ENCODE peak calls at places on chromosomes 3 and 15, in nine cellular contexts. One of them, this sample, is unnamed.

GRCh38 chr3:53478921-53479664 is 15.3 kb upstream of the CACNA1D start:
- DNase-seq in T-helper 2 cell: no peak
- DNase-seq in activated T-helper 9 cell treated with anti-CD3 and anti-CD28 coated beads, Interleukin-2, amount 50 U/mL, for 16 hours: no peak
- DNase-seq in NCI-H345: no peak
- DNase-seq in HFFc6: no peak
- DNase-seq in GM23248: no peak
- DNase-seq in ecto neural progenitor cell: no peak
- DNase-seq in AG08396: no peak
- DNase-seq in stimulated activated CD4-positive, alpha-beta T cell treated with anti-CD3 and anti-CD28 coated beads, Interleukin-2, amount 100 ng/mL, for 48 hours: no peak
- DNase-seq in this sample: no peak

GRCh38 chr3:177195242-177195940 is 1.9 kb downstream of the TBL1XR1 start:
- DNase-seq in T-helper 2 cell: no peak
- DNase-seq in NCI-H345: no peak
- DNase-seq in ecto neural progenitor cell: no peak
- DNase-seq in stimulated activated CD4-positive, alpha-beta T cell treated with anti-CD3 and anti-CD28 coated beads, Interleukin-2, amount 100 ng/mL, for 48 hours: no peak
- DNase-seq in AG08396: no peak
- DNase-seq in activated T-helper 9 cell treated with anti-CD3 and anti-CD28 coated beads, Interleukin-2, amount 50 U/mL, for 16 hours: no peak
- DNase-seq in GM23248: peak
- DNase-seq in HFFc6: no peak
- DNase-seq in this sample: peak

GRCh38 chr15:38843736-38844590 is 279.3 kb upstream of the RASGRP1 start:
- DNase-seq in HFFc6: peak
- DNase-seq in GM23248: peak
- DNase-seq in ecto neural progenitor cell: no peak
- DNase-seq in T-helper 2 cell: no peak
- DNase-seq in activated T-helper 9 cell treated with anti-CD3 and anti-CD28 coated beads, Interleukin-2, amount 50 U/mL, for 16 hours: no peak
- DNase-seq in NCI-H345: no peak
- DNase-seq in AG08396: peak
- DNase-seq in stimulated activated CD4-positive, alpha-beta T cell treated with anti-CD3 and anti-CD28 coated beads, Interleukin-2, amount 100 ng/mL, for 48 hours: no peak
- DNase-seq in this sample: no peak

GRCh38 chr15:85624241-85624855 is 170.4 kb downstream of the KLHL25 start:
- DNase-seq in activated T-helper 9 cell treated with anti-CD3 and anti-CD28 coated beads, Interleukin-2, amount 50 U/mL, for 16 hours: no peak
- DNase-seq in HFFc6: no peak
- DNase-seq in stimulated activated CD4-positive, alpha-beta T cell treated with anti-CD3 and anti-CD28 coated beads, Interleukin-2, amount 100 ng/mL, for 48 hours: no peak
- DNase-seq in GM23248: peak
- DNase-seq in NCI-H345: no peak
- DNase-seq in ecto neural progenitor cell: no peak
- DNase-seq in AG08396: no peak
- DNase-seq in T-helper 2 cell: no peak
- DNase-seq in this sample: no peak

GRCh38 chr3:16474304-16474703 is 39.2 kb downstream of the RFTN1 start:
- DNase-seq in ecto neural progenitor cell: no peak
- DNase-seq in activated T-helper 9 cell treated with anti-CD3 and anti-CD28 coated beads, Interleukin-2, amount 50 U/mL, for 16 hours: no peak
- DNase-seq in T-helper 2 cell: no peak
- DNase-seq in NCI-H345: no peak
- DNase-seq in AG08396: no peak
- DNase-seq in stimulated activated CD4-positive, alpha-beta T cell treated with anti-CD3 and anti-CD28 coated beads, Interleukin-2, amount 100 ng/mL, for 48 hours: no peak
- DNase-seq in GM23248: peak
- DNase-seq in HFFc6: peak
- DNase-seq in this sample: no peak

GRCh38 chr15:92638291-92638708 is 17.3 kb downstream of the FAM174B start:
- DNase-seq in HFFc6: no peak
- DNase-seq in AG08396: no peak
- DNase-seq in ecto neural progenitor cell: no peak
- DNase-seq in T-helper 2 cell: no peak
- DNase-seq in stimulated activated CD4-positive, alpha-beta T cell treated with anti-CD3 and anti-CD28 coated beads, Interleukin-2, amount 100 ng/mL, for 48 hours: no peak
- DNase-seq in GM23248: no peak
- DNase-seq in NCI-H345: peak
- DNase-seq in activated T-helper 9 cell treated with anti-CD3 and anti-CD28 coated beads, Interleukin-2, amount 50 U/mL, for 16 hours: no peak
- DNase-seq in this sample: peak

GRCh38 chr3:101813817-101814440 is 34.9 kb downstream of the NXPE3 start:
- DNase-seq in AG08396: no peak
- DNase-seq in GM23248: peak
- DNase-seq in ecto neural progenitor cell: no peak
- DNase-seq in T-helper 2 cell: no peak
- DNase-seq in HFFc6: peak
- DNase-seq in NCI-H345: no peak
- DNase-seq in activated T-helper 9 cell treated with anti-CD3 and anti-CD28 coated beads, Interleukin-2, amount 50 U/mL, for 16 hours: no peak
- DNase-seq in stimulated activated CD4-positive, alpha-beta T cell treated with anti-CD3 and anti-CD28 coated beads, Interleukin-2, amount 100 ng/mL, for 48 hours: no peak
- DNase-seq in this sample: no peak

GRCh38 chr3:47344971-47345370 is 35.9 kb upstream of the PTPN23 start:
- DNase-seq in NCI-H345: no peak
- DNase-seq in AG08396: no peak
- DNase-seq in GM23248: no peak
- DNase-seq in HFFc6: no peak
- DNase-seq in T-helper 2 cell: no peak
- DNase-seq in ecto neural progenitor cell: no peak
- DNase-seq in stimulated activated CD4-positive, alpha-beta T cell treated with anti-CD3 and anti-CD28 coated beads, Interleukin-2, amount 100 ng/mL, for 48 hours: no peak
- DNase-seq in activated T-helper 9 cell treated with anti-CD3 and anti-CD28 coated beads, Interleukin-2, amount 50 U/mL, for 16 hours: no peak
- DNase-seq in this sample: no peak

GRCh38 chr3:41127414-41127813 is 71.9 kb upstream of the CTNNB1 start:
- DNase-seq in T-helper 2 cell: no peak
- DNase-seq in AG08396: no peak
- DNase-seq in GM23248: no peak
- DNase-seq in NCI-H345: no peak
- DNase-seq in HFFc6: no peak
- DNase-seq in activated T-helper 9 cell treated with anti-CD3 and anti-CD28 coated beads, Interleukin-2, amount 50 U/mL, for 16 hours: no peak
- DNase-seq in stimulated activated CD4-positive, alpha-beta T cell treated with anti-CD3 and anti-CD28 coated beads, Interleukin-2, amount 100 ng/mL, for 48 hours: no peak
- DNase-seq in ecto neural progenitor cell: no peak
- DNase-seq in this sample: no peak

GRCh38 chr3:171192176-171192854 is 165.8 kb upstream of the SLC2A2 start:
- DNase-seq in AG08396: peak
- DNase-seq in activated T-helper 9 cell treated with anti-CD3 and anti-CD28 coated beads, Interleukin-2, amount 50 U/mL, for 16 hours: no peak
- DNase-seq in HFFc6: peak
- DNase-seq in NCI-H345: no peak
- DNase-seq in ecto neural progenitor cell: no peak
- DNase-seq in GM23248: peak
- DNase-seq in stimulated activated CD4-positive, alpha-beta T cell treated with anti-CD3 and anti-CD28 coated beads, Interleukin-2, amount 100 ng/mL, for 48 hours: no peak
- DNase-seq in T-helper 2 cell: no peak
- DNase-seq in this sample: no peak

GRCh38 chr15:50767332-50767861 is 1.9 kb upstream of the SPPL2A start:
- DNase-seq in GM23248: no peak
- DNase-seq in AG08396: no peak
- DNase-seq in HFFc6: no peak
- DNase-seq in NCI-H345: no peak
- DNase-seq in ecto neural progenitor cell: no peak
- DNase-seq in T-helper 2 cell: no peak
- DNase-seq in activated T-helper 9 cell treated with anti-CD3 and anti-CD28 coated beads, Interleukin-2, amount 50 U/mL, for 16 hours: no peak
- DNase-seq in stimulated activated CD4-positive, alpha-beta T cell treated with anti-CD3 and anti-CD28 coated beads, Interleukin-2, amount 100 ng/mL, for 48 hours: no peak
- DNase-seq in this sample: no peak

GRCh38 chr3:6671363-6671762 is 189.6 kb upstream of the GRM7 start:
- DNase-seq in activated T-helper 9 cell treated with anti-CD3 and anti-CD28 coated beads, Interleukin-2, amount 50 U/mL, for 16 hours: no peak
- DNase-seq in ecto neural progenitor cell: no peak
- DNase-seq in NCI-H345: no peak
- DNase-seq in T-helper 2 cell: no peak
- DNase-seq in GM23248: no peak
- DNase-seq in HFFc6: no peak
- DNase-seq in stimulated activated CD4-positive, alpha-beta T cell treated with anti-CD3 and anti-CD28 coated beads, Interleukin-2, amount 100 ng/mL, for 48 hours: no peak
- DNase-seq in AG08396: no peak
- DNase-seq in this sample: no peak

GRCh38 chr15:39756806-39757522 is 25.7 kb downstream of the FSIP1 start:
- DNase-seq in HFFc6: peak
- DNase-seq in NCI-H345: peak
- DNase-seq in AG08396: peak
- DNase-seq in activated T-helper 9 cell treated with anti-CD3 and anti-CD28 coated beads, Interleukin-2, amount 50 U/mL, for 16 hours: no peak
- DNase-seq in ecto neural progenitor cell: no peak
- DNase-seq in T-helper 2 cell: no peak
- DNase-seq in GM23248: peak
- DNase-seq in stimulated activated CD4-positive, alpha-beta T cell treated with anti-CD3 and anti-CD28 coated beads, Interleukin-2, amount 100 ng/mL, for 48 hours: no peak
- DNase-seq in this sample: peak

GRCh38 chr3:98817546-98817945 is 54.4 kb downstream of the ST3GAL6 start:
- DNase-seq in ecto neural progenitor cell: no peak
- DNase-seq in activated T-helper 9 cell treated with anti-CD3 and anti-CD28 coated beads, Interleukin-2, amount 50 U/mL, for 16 hours: no peak
- DNase-seq in NCI-H345: peak
- DNase-seq in stimulated activated CD4-positive, alpha-beta T cell treated with anti-CD3 and anti-CD28 coated beads, Interleukin-2, amount 100 ng/mL, for 48 hours: no peak
- DNase-seq in T-helper 2 cell: no peak
- DNase-seq in GM23248: peak
- DNase-seq in AG08396: peak
- DNase-seq in HFFc6: peak
- DNase-seq in this sample: peak

GRCh38 chr3:54120657-54121403 is 1.5 kb upstream of the CACNA2D3 start:
- DNase-seq in stimulated activated CD4-positive, alpha-beta T cell treated with anti-CD3 and anti-CD28 coated beads, Interleukin-2, amount 100 ng/mL, for 48 hours: no peak
- DNase-seq in T-helper 2 cell: no peak
- DNase-seq in activated T-helper 9 cell treated with anti-CD3 and anti-CD28 coated beads, Interleukin-2, amount 50 U/mL, for 16 hours: no peak
- DNase-seq in AG08396: peak
- DNase-seq in HFFc6: no peak
- DNase-seq in GM23248: peak
- DNase-seq in ecto neural progenitor cell: peak
- DNase-seq in NCI-H345: peak
- DNase-seq in this sample: peak

GRCh38 chr3:30538787-30539186 is 67.6 kb upstream of the TGFBR2 start:
- DNase-seq in GM23248: peak
- DNase-seq in AG08396: peak
- DNase-seq in ecto neural progenitor cell: no peak
- DNase-seq in HFFc6: peak
- DNase-seq in activated T-helper 9 cell treated with anti-CD3 and anti-CD28 coated beads, Interleukin-2, amount 50 U/mL, for 16 hours: no peak
- DNase-seq in NCI-H345: no peak
- DNase-seq in T-helper 2 cell: no peak
- DNase-seq in stimulated activated CD4-positive, alpha-beta T cell treated with anti-CD3 and anti-CD28 coated beads, Interleukin-2, amount 100 ng/mL, for 48 hours: no peak
- DNase-seq in this sample: no peak

GRCh38 chr15:58678683-58679082 is 70.8 kb downstream of the ADAM10 start:
- DNase-seq in GM23248: no peak
- DNase-seq in NCI-H345: no peak
- DNase-seq in T-helper 2 cell: no peak
- DNase-seq in ecto neural progenitor cell: no peak
- DNase-seq in HFFc6: no peak
- DNase-seq in stimulated activated CD4-positive, alpha-beta T cell treated with anti-CD3 and anti-CD28 coated beads, Interleukin-2, amount 100 ng/mL, for 48 hours: no peak
- DNase-seq in activated T-helper 9 cell treated with anti-CD3 and anti-CD28 coated beads, Interleukin-2, amount 50 U/mL, for 16 hours: no peak
- DNase-seq in AG08396: no peak
- DNase-seq in this sample: no peak

GRCh38 chr15:99123706-99124451 is 19.0 kb downstream of the SYNM start:
- DNase-seq in ecto neural progenitor cell: peak
- DNase-seq in GM23248: peak
- DNase-seq in AG08396: peak
- DNase-seq in activated T-helper 9 cell treated with anti-CD3 and anti-CD28 coated beads, Interleukin-2, amount 50 U/mL, for 16 hours: no peak
- DNase-seq in stimulated activated CD4-positive, alpha-beta T cell treated with anti-CD3 and anti-CD28 coated beads, Interleukin-2, amount 100 ng/mL, for 48 hours: no peak
- DNase-seq in HFFc6: peak
- DNase-seq in NCI-H345: peak
- DNase-seq in T-helper 2 cell: no peak
- DNase-seq in this sample: no peak

GRCh38 chr3:177640319-177640997 is 443.2 kb upstream of the TBL1XR1 start:
- DNase-seq in GM23248: no peak
- DNase-seq in T-helper 2 cell: no peak
- DNase-seq in stimulated activated CD4-positive, alpha-beta T cell treated with anti-CD3 and anti-CD28 coated beads, Interleukin-2, amount 100 ng/mL, for 48 hours: no peak
- DNase-seq in ecto neural progenitor cell: no peak
- DNase-seq in AG08396: no peak
- DNase-seq in NCI-H345: peak
- DNase-seq in HFFc6: no peak
- DNase-seq in activated T-helper 9 cell treated with anti-CD3 and anti-CD28 coated beads, Interleukin-2, amount 50 U/mL, for 16 hours: no peak
- DNase-seq in this sample: no peak

GRCh38 chr3:40304352-40304751 is 5.2 kb upstream of the EIF1B start:
- DNase-seq in NCI-H345: no peak
- DNase-seq in activated T-helper 9 cell treated with anti-CD3 and anti-CD28 coated beads, Interleukin-2, amount 50 U/mL, for 16 hours: no peak
- DNase-seq in ecto neural progenitor cell: no peak
- DNase-seq in AG08396: no peak
- DNase-seq in T-helper 2 cell: no peak
- DNase-seq in GM23248: no peak
- DNase-seq in HFFc6: no peak
- DNase-seq in stimulated activated CD4-positive, alpha-beta T cell treated with anti-CD3 and anti-CD28 coated beads, Interleukin-2, amount 100 ng/mL, for 48 hours: no peak
- DNase-seq in this sample: no peak

GRCh38 chr3:119308355-119308754 is 14.2 kb downstream of the ARHGAP31 start:
- DNase-seq in activated T-helper 9 cell treated with anti-CD3 and anti-CD28 coated beads, Interleukin-2, amount 50 U/mL, for 16 hours: no peak
- DNase-seq in HFFc6: no peak
- DNase-seq in AG08396: no peak
- DNase-seq in T-helper 2 cell: no peak
- DNase-seq in NCI-H345: no peak
- DNase-seq in stimulated activated CD4-positive, alpha-beta T cell treated with anti-CD3 and anti-CD28 coated beads, Interleukin-2, amount 100 ng/mL, for 48 hours: no peak
- DNase-seq in ecto neural progenitor cell: no peak
- DNase-seq in GM23248: no peak
- DNase-seq in this sample: no peak

GRCh38 chr3:39420537-39420936 is 14.0 kb downstream of the RPSA start:
- DNase-seq in HFFc6: no peak
- DNase-seq in AG08396: no peak
- DNase-seq in NCI-H345: no peak
- DNase-seq in stimulated activated CD4-positive, alpha-beta T cell treated with anti-CD3 and anti-CD28 coated beads, Interleukin-2, amount 100 ng/mL, for 48 hours: no peak
- DNase-seq in GM23248: no peak
- DNase-seq in activated T-helper 9 cell treated with anti-CD3 and anti-CD28 coated beads, Interleukin-2, amount 50 U/mL, for 16 hours: no peak
- DNase-seq in ecto neural progenitor cell: no peak
- DNase-seq in T-helper 2 cell: no peak
- DNase-seq in this sample: no peak

GRCh38 chr15:25052191-25052999 is 97.6 kb downstream of the SNRPN start:
- DNase-seq in stimulated activated CD4-positive, alpha-beta T cell treated with anti-CD3 and anti-CD28 coated beads, Interleukin-2, amount 100 ng/mL, for 48 hours: no peak
- DNase-seq in ecto neural progenitor cell: peak
- DNase-seq in T-helper 2 cell: no peak
- DNase-seq in activated T-helper 9 cell treated with anti-CD3 and anti-CD28 coated beads, Interleukin-2, amount 50 U/mL, for 16 hours: no peak
- DNase-seq in NCI-H345: no peak
- DNase-seq in AG08396: no peak
- DNase-seq in GM23248: no peak
- DNase-seq in HFFc6: no peak
- DNase-seq in this sample: no peak

GRCh38 chr15:63918901-63919348 is 85.2 kb upstream of the HERC1 start:
- DNase-seq in AG08396: no peak
- DNase-seq in T-helper 2 cell: no peak
- DNase-seq in GM23248: no peak
- DNase-seq in HFFc6: no peak
- DNase-seq in stimulated activated CD4-positive, alpha-beta T cell treated with anti-CD3 and anti-CD28 coated beads, Interleukin-2, amount 100 ng/mL, for 48 hours: no peak
- DNase-seq in NCI-H345: no peak
- DNase-seq in activated T-helper 9 cell treated with anti-CD3 and anti-CD28 coated beads, Interleukin-2, amount 50 U/mL, for 16 hours: no peak
- DNase-seq in ecto neural progenitor cell: no peak
- DNase-seq in this sample: no peak

GRCh38 chr3:177197934-177198484 is 727 bp upstream of the TBL1XR1 start:
- DNase-seq in AG08396: no peak
- DNase-seq in ecto neural progenitor cell: no peak
- DNase-seq in GM23248: no peak
- DNase-seq in HFFc6: no peak
- DNase-seq in stimulated activated CD4-positive, alpha-beta T cell treated with anti-CD3 and anti-CD28 coated beads, Interleukin-2, amount 100 ng/mL, for 48 hours: no peak
- DNase-seq in activated T-helper 9 cell treated with anti-CD3 and anti-CD28 coated beads, Interleukin-2, amount 50 U/mL, for 16 hours: no peak
- DNase-seq in NCI-H345: no peak
- DNase-seq in T-helper 2 cell: no peak
- DNase-seq in this sample: peak

GRCh38 chr15:52076889-52077781 is 35.4 kb downstream of the BCL2L10 start:
- DNase-seq in AG08396: peak
- DNase-seq in HFFc6: peak
- DNase-seq in stimulated activated CD4-positive, alpha-beta T cell treated with anti-CD3 and anti-CD28 coated beads, Interleukin-2, amount 100 ng/mL, for 48 hours: no peak
- DNase-seq in GM23248: peak
- DNase-seq in T-helper 2 cell: no peak
- DNase-seq in NCI-H345: no peak
- DNase-seq in activated T-helper 9 cell treated with anti-CD3 and anti-CD28 coated beads, Interleukin-2, amount 50 U/mL, for 16 hours: no peak
- DNase-seq in ecto neural progenitor cell: no peak
- DNase-seq in this sample: no peak

GRCh38 chr3:158368271-158368670 is 202.7 kb upstream of the MLF1 start:
- DNase-seq in NCI-H345: no peak
- DNase-seq in stimulated activated CD4-positive, alpha-beta T cell treated with anti-CD3 and anti-CD28 coated beads, Interleukin-2, amount 100 ng/mL, for 48 hours: no peak
- DNase-seq in GM23248: no peak
- DNase-seq in T-helper 2 cell: no peak
- DNase-seq in ecto neural progenitor cell: no peak
- DNase-seq in activated T-helper 9 cell treated with anti-CD3 and anti-CD28 coated beads, Interleukin-2, amount 50 U/mL, for 16 hours: no peak
- DNase-seq in HFFc6: no peak
- DNase-seq in AG08396: no peak
- DNase-seq in this sample: no peak

GRCh38 chr3:123610331-123610730 is 25.5 kb upstream of the HACD2 start:
- DNase-seq in GM23248: no peak
- DNase-seq in ecto neural progenitor cell: no peak
- DNase-seq in AG08396: no peak
- DNase-seq in stimulated activated CD4-positive, alpha-beta T cell treated with anti-CD3 and anti-CD28 coated beads, Interleukin-2, amount 100 ng/mL, for 48 hours: no peak
- DNase-seq in HFFc6: no peak
- DNase-seq in NCI-H345: peak
- DNase-seq in activated T-helper 9 cell treated with anti-CD3 and anti-CD28 coated beads, Interleukin-2, amount 50 U/mL, for 16 hours: no peak
- DNase-seq in T-helper 2 cell: no peak
- DNase-seq in this sample: no peak

GRCh38 chr3:160174621-160175020 is 50.6 kb upstream of the C3orf80 start:
- DNase-seq in activated T-helper 9 cell treated with anti-CD3 and anti-CD28 coated beads, Interleukin-2, amount 50 U/mL, for 16 hours: no peak
- DNase-seq in HFFc6: no peak
- DNase-seq in NCI-H345: no peak
- DNase-seq in GM23248: no peak
- DNase-seq in AG08396: no peak
- DNase-seq in T-helper 2 cell: no peak
- DNase-seq in ecto neural progenitor cell: no peak
- DNase-seq in stimulated activated CD4-positive, alpha-beta T cell treated with anti-CD3 and anti-CD28 coated beads, Interleukin-2, amount 100 ng/mL, for 48 hours: no peak
- DNase-seq in this sample: no peak

GRCh38 chr3:12817341-12817705 is 20.8 kb downstream of the CAND2 start:
- DNase-seq in ecto neural progenitor cell: no peak
- DNase-seq in HFFc6: no peak
- DNase-seq in T-helper 2 cell: no peak
- DNase-seq in GM23248: no peak
- DNase-seq in activated T-helper 9 cell treated with anti-CD3 and anti-CD28 coated beads, Interleukin-2, amount 50 U/mL, for 16 hours: no peak
- DNase-seq in stimulated activated CD4-positive, alpha-beta T cell treated with anti-CD3 and anti-CD28 coated beads, Interleukin-2, amount 100 ng/mL, for 48 hours: no peak
- DNase-seq in AG08396: no peak
- DNase-seq in NCI-H345: no peak
- DNase-seq in this sample: no peak

GRCh38 chr3:55721716-55722484 is 234.8 kb upstream of the WNT5A start:
- DNase-seq in activated T-helper 9 cell treated with anti-CD3 and anti-CD28 coated beads, Interleukin-2, amount 50 U/mL, for 16 hours: no peak
- DNase-seq in ecto neural progenitor cell: peak
- DNase-seq in NCI-H345: no peak
- DNase-seq in GM23248: peak
- DNase-seq in T-helper 2 cell: no peak
- DNase-seq in stimulated activated CD4-positive, alpha-beta T cell treated with anti-CD3 and anti-CD28 coated beads, Interleukin-2, amount 100 ng/mL, for 48 hours: no peak
- DNase-seq in AG08396: peak
- DNase-seq in HFFc6: peak
- DNase-seq in this sample: no peak